ENCODE peak calls at places on chromosomes 13 and 19, in six cellular contexts. J is GM23338, O is B cell, B is progenitor cell of endocrine pancreas, G is fibroblast of the aortic adventitia, M is fibroblast of lung. D is an unnamed sample.

GRCh38 chr19:30445385-30445784 is 73.2 kb downstream of the ZNF536 start:
- DNase-seq in J (no peak), O (no peak), M (no peak), G (no peak), B (no peak), D (no peak)

GRCh38 chr19:58368561-58369360 is 6.2 kb upstream of the ZNF497 start:
- DNase-seq in J (peak; percentile 42), O (peak; percentile 44), M (no peak), B (no peak), G (no peak), D (no peak)

GRCh38 chr13:112765734-112766133 is 75.9 kb downstream of the ATP11A start:
- DNase-seq in J (no peak), B (no peak), G (no peak), M (no peak), O (no peak), D (no peak)

GRCh38 chr13:52067237-52067636 is 42.7 kb downstream of the UTP14C start:
- DNase-seq in O (no peak), B (no peak), J (peak; percentile 28), G (no peak), M (no peak), D (peak; percentile 11)

GRCh38 chr13:75368167-75368566 is 113.8 kb downstream of the TBC1D4 start:
- DNase-seq in M (peak; percentile 96), B (no peak), G (peak; percentile 99), O (no peak), J (no peak), D (peak; percentile 70)

GRCh38 chr13:26022538-26023292 is 29.1 kb downstream of the SHISA2 start:
- DNase-seq in O (no peak), J (no peak), B (no peak), G (peak; percentile 61), M (peak; percentile 73), D (peak; percentile 92)

GRCh38 chr13:20125129-20125782 is 35.6 kb downstream of the GJA3 start:
- DNase-seq in J (no peak), M (peak; percentile 79), B (no peak), G (peak; percentile 84), O (no peak), D (peak; percentile 69)

GRCh38 chr13:63741029-63741813 is 2325.6 kb upstream of the PCDH20 start:
- DNase-seq in J (no peak), B (no peak), G (no peak), O (no peak), M (no peak), D (no peak)

GRCh38 chr13:42113478-42113877 is 65.0 kb downstream of the DGKH start:
- DNase-seq in M (no peak), B (no peak), G (no peak), J (no peak), O (no peak), D (no peak)

GRCh38 chr19:39987167-39987566 is 9.7 kb upstream of the ZNF546 start:
- DNase-seq in O (no peak), B (no peak), J (no peak), M (no peak), G (no peak), D (no peak)

GRCh38 chr19:53971608-53972007 is 8.9 kb downstream of the CACNG8 start:
- DNase-seq in M (no peak), B (no peak), O (no peak), G (no peak), J (peak; percentile 30), D (no peak)

DNA sequence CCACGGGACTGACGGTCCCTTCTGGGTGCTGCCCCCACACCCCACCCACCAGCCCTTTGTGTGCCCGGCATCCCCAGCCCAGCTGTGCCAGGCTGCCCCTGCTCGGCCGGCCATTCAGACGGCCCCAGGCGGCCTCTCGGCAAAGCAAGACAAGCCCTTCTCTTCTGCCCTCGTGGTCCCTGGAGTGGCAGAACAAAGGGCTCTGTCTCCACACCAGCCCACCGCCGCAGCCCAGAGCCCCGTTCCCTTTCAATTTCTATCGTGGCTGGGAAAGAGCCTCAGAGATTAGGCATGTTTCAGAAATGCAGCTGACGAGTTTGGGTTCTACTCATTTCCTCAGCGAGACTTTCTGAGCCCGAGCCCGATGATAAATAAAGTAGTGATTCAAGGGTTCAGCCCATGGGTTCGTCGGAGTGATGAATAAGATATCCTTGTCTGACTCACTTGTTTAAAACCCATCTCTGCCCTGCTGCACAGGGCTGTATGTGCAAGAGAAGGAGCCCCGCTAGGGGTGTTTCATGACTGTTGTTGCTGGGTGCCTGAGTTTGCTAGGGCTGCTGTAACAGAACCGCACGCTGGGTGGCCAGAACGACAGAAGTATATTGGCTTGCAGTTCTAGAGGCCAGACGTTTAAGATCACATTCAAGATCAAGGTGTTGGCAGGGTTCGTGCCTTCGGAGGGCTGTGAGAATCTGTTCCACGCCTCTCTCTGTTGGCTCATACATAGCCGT is 4.3 kb downstream of the MYO9B start:
- DNase-seq in B (no peak), G (peak; percentile 99), O (peak; percentile 55), M (peak; percentile 99), J (no peak), D (peak; percentile 96)
- TF ChIP-seq CTCF in B (no peak), G (peak; percentile 82), O (peak; percentile 32), M (peak; percentile 68), J (no peak), D (peak; percentile 49)

GRCh38 chr13:38641164-38641948 is 45.5 kb upstream of the FREM2 start:
- DNase-seq in G (no peak), M (no peak), O (no peak), J (peak; percentile 22), B (no peak), D (peak; percentile 6)
- TF ChIP-seq CTCF in G (peak; percentile 24), M (peak; percentile 21), O (no peak), J (peak; percentile 46), B (peak; percentile 43), D (peak; percentile 15)

GRCh38 chr19:51511353-51511752 is 9.8 kb upstream of the SIGLEC12 start:
- DNase-seq in J (peak; percentile 85), O (no peak), M (no peak), G (no peak), B (no peak), D (peak; percentile 7)
- TF ChIP-seq CTCF in J (peak; percentile 77), O (no peak), M (no peak), G (peak; percentile 9), B (peak; percentile 37), D (no peak)

DNA sequence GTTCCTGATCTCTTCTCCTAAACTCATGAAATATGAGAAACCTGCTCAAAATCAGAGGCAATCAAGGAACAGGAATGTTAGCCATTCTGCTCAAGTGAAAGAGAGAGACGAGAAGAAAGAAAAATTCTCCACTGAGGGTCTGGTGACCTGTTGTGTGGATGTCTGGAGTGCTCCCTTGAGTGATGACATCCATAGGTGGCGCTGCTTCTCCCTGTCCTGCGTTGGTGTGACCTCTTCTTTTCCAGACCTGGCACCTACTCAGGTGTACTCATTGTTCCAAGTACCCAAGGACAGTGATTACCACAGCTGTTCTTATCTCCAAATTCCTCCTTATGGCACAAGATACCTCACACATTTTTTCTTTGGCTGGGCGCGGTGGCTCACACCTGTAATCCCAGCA is 4.0 kb downstream of the ZNF223 start:
- DNase-seq in B (no peak), J (peak; percentile 37), M (no peak), O (no peak), G (no peak), D (no peak)
- TF ChIP-seq CTCF in B (no peak), J (peak; percentile 37), M (no peak), O (no peak), G (no peak), D (no peak)

DNA sequence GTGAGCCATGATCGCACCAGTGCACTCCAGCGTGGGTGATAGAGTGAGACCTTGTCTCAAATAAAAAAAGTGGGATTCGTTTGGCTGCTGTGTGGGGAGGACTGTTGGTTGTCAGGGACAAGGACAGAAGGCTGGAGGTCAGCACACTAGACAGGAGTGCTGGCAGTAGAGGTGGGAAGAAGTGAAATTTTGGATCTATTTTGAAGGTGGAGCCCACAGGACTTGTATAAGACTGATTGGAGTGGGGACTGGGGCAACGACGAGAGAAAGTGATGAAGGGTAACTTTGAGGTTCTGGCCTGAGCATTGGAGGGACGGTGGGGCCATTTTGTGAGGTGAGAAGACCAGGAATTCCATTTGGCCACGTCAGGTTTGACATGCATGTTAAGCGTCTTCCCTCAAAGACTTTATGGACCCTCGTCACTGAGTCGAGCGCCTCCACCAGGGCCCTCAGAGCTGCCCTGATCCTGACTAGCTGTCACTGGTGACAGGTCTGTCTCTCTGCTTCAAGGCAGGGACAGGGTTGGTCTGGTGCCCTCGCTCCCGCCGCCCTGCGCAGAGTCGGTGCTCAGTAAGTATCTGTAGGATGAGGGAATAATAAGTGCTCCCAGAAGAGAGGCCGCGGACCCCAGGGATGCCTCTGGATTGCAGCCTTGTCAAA is 673 bp downstream of the CTU1 start:
- DNase-seq in O (no peak), M (peak; percentile 43), G (peak; percentile 20), B (no peak), J (peak; percentile 32), D (no peak)
- TF ChIP-seq CTCF in O (peak; percentile 3), M (no peak), G (no peak), B (no peak), J (no peak), D (no peak)

DNA sequence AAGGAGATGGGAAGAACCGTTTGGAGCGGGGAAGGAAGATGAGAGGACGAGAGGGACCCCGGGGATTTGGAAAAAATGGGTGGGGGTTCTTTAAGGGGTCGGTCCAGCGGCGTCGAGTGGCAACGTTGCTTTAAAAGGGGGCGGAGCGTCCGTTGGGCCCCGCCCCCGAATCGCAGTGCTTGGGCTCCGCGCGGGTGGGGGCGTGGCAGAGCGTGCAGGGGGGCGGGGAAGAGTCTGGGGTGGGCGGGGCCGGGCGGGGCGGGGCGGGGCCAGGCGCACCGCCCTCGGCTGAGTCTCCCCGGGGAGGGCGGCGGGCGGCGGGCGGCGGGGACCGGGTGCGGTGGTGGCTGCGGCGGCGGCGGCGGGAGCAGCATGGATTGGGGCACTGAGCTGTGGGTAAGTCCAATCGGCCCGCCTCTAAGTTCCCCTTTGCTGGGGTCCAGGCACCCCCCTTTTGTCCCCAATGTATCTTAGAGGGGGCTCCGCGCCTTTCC is at the start of gene TRIP10:
- DNase-seq in J (peak; percentile 84), B (peak; percentile 62), G (peak; percentile 78), O (peak; percentile 93), M (peak; percentile 62), D (peak; percentile 84)
- TF ChIP-seq CTCF in J (no peak), B (no peak), G (no peak), O (no peak), M (no peak), D (no peak)

DNA sequence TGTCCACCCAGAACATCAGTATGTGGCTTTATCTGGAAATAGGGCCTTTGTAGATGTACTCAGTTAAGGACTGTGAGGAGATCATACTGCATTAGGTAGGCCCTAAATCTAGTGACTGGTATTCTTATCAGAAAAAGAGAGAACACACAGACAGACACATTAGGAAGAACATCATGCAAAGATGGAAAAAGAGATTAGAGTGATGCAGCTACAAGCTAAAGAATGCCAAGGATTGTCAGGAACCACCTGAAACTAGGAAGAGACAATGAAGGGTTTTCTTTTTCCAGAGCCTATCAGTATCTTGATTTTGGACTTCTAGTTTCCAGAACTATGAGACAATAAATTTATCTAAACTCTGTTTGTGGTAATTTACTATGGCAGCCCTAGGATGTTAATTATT is 15.0 kb upstream of the DZIP1 start:
- DNase-seq in B (no peak), M (no peak), O (no peak), J (no peak), G (no peak), D (no peak)
- TF ChIP-seq CTCF in B (no peak), M (no peak), O (no peak), J (no peak), G (no peak), D (no peak)

DNA sequence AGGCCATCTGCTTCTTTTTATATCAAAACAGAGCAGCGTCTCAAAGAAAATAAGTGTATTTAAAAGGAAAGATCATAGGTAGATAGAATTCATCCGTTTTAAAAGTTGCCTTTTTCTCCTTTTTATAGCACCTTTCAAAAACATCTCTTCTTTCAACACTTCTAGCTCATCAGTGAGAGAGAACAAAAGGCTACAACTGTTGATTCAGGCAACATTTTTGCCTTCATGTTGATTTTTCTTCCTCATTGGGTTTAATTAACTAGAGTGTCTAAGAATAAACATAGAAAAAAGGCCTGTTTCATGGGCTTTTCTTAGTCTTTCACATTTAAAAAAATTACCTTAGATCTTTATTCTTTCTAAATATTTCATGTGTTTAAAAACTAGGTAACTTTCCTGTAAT is 13.6 kb downstream of the COL4A2 start:
- DNase-seq in O (no peak), J (no peak), B (no peak), G (no peak), M (no peak), D (no peak)
- TF ChIP-seq CTCF in O (no peak), J (no peak), B (no peak), G (no peak), M (no peak), D (no peak)

D was measured in MCF 10A.